ENCODE peak calls at places on chromosomes 5 and 9, in six cellular contexts. X is heart left ventricle, K is HepG2, J is cardiac muscle cell, Y is spleen, Q is DND-41. F is an unnamed sample. For H3K4me1, the result is how much of the 10 kb centered on the place peaks cover.

GRCh38 chr9:133188006-133188842 is 20.8 kb downstream of the OBP2B start:
- DNase-seq in Y (peak), J (peak), K (peak), Q (peak), X (no peak), F (peak)

GRCh38 chr9:137878146-137878941 is 762 bp downstream of the CACNA1B start:
- DNase-seq in K (no peak), X (no peak), J (peak), Q (no peak), Y (no peak), F (no peak)

GRCh38 chr5:107990881-107991810 is 320.4 kb upstream of the EFNA5 start:
- DNase-seq in J (peak), K (no peak), Q (no peak), Y (no peak), X (no peak), F (no peak)

GRCh38 chr9:76699966-76700365 is 64.3 kb upstream of the PCA3 start:
- DNase-seq in Y (no peak), K (no peak), X (no peak), Q (no peak), J (no peak), F (no peak)

GRCh38 chr5:111635946-111636315 is 121.1 kb downstream of the NREP start:
- DNase-seq in Y (no peak), X (no peak), J (no peak), Q (no peak), K (no peak), F (no peak)

GRCh38 chr9:104322581-104322980 is 181.5 kb upstream of the OR13F1 start:
- DNase-seq in Y (no peak), J (no peak), K (no peak), X (no peak), Q (no peak), F (no peak)

GRCh38 chr5:135446186-135446585 is 962 bp downstream of the DCANP1 start:
- DNase-seq in Q (no peak), Y (no peak), K (no peak), X (peak), J (no peak), F (peak)

GRCh38 chr9:114732842-114733241 is 50.9 kb upstream of the TEX48 start:
- DNase-seq in J (no peak), Q (no peak), K (no peak), Y (no peak), X (no peak), F (no peak)

GRCh38 chr9:111599092-111599947 is at the start of gene PTGR1:
- DNase-seq in Y (peak), K (peak), Q (no peak), J (peak), X (peak), F (peak)

GRCh38 chr5:76608833-76609232 is 14.4 kb downstream of the F2RL2 start:
- DNase-seq in Q (no peak), J (no peak), X (no peak), K (no peak), Y (no peak), F (no peak)

GRCh38 chr5:34676409-34676808 is 20.3 kb downstream of the RAI14 start:
- DNase-seq in X (no peak), Y (no peak), Q (no peak), K (no peak), J (no peak), F (no peak)

GRCh38 chr9:134229466-134230091 is 65.2 kb upstream of the RNU6ATAC start:
- DNase-seq in Q (no peak), Y (no peak), J (no peak), K (no peak), X (no peak), F (no peak)

GRCh38 chr5:8869932-8870331 is 675.9 kb downstream of the SEMA5A start:
- DNase-seq in Q (no peak), X (no peak), Y (no peak), K (no peak), J (no peak), F (no peak)

GRCh38 chr5:36059571-36060515 is 6.8 kb downstream of the UGT3A2 start:
- DNase-seq in K (no peak), Q (peak), J (no peak), Y (no peak), X (no peak), F (no peak)

GRCh38 chr9:128007566-128008138 is 26.9 kb upstream of the EEIG1 start:
- DNase-seq in J (peak), X (peak), Q (peak), K (peak), Y (peak), F (peak)

GRCh38 chr5:148957591-148958202 is 105.2 kb downstream of the SH3TC2 start:
- DNase-seq in Q (peak), J (peak), Y (peak), X (peak), K (peak), F (no peak)

GRCh38 chr5:131952286-131952857 is 6.9 kb upstream of the MEIKIN start:
- DNase-seq in Y (no peak), X (no peak), K (no peak), J (no peak), Q (no peak), F (no peak)

GRCh38 chr5:72921886-72922285 is 34.0 kb upstream of the FCHO2 start:
- DNase-seq in Y (no peak), J (peak), K (no peak), Q (no peak), X (no peak), F (no peak)

GRCh38 chr5:139138790-139139189 is 59.4 kb downstream of the SIL1 start:
- DNase-seq in X (peak), Y (no peak), K (peak), J (peak), Q (no peak), F (no peak)

GRCh38 chr5:75368391-75368790 is 31.4 kb downstream of the HMGCR start:
- DNase-seq in Q (no peak), Y (no peak), X (no peak), K (no peak), J (no peak), F (no peak)

GRCh38 chr9:79003514-79003913 is 568.3 kb upstream of the TLE4 start:
- DNase-seq in X (no peak), Q (no peak), K (no peak), Y (no peak), J (no peak), F (no peak)

GRCh38 chr5:8686707-8687106 is 817.8 kb downstream of the MTRR start:
- DNase-seq in Q (no peak), K (no peak), Y (no peak), J (no peak), X (no peak), F (no peak)

GRCh38 chr9:26949604-26950003 is 2.6 kb upstream of the PLAA start:
- DNase-seq in Y (no peak), X (no peak), Q (no peak), J (no peak), K (no peak), F (no peak)

GRCh38 chr9:70427161-70427945 is 12.9 kb upstream of the KLF9 start:
- DNase-seq in Y (no peak), X (no peak), Q (no peak), K (no peak), J (no peak), F (peak)

GRCh38 chr9:97594414-97594921 is 38.7 kb downstream of the TSTD2 start:
- DNase-seq in J (peak), K (no peak), X (peak), Y (no peak), Q (no peak), F (no peak)

GRCh38 chr5:170434953-170435605 is 45.9 kb upstream of the KCNMB1 start:
- DNase-seq in K (peak), J (peak), X (peak), Q (peak), Y (peak), F (peak)

GRCh38 chr9:37104183-37104889 is 16.0 kb upstream of the ZCCHC7 start:
- DNase-seq in J (no peak), Q (no peak), Y (no peak), K (no peak), X (no peak), F (no peak)

GRCh38 chr9:71929223-71929622 is 17.8 kb downstream of the C9orf85 start:
- DNase-seq in X (no peak), Q (no peak), J (no peak), K (no peak), Y (no peak), F (no peak)

GRCh38 chr5:141355641-141356040 is 820 bp downstream of the PCDHGA4 start:
- DNase-seq in J (no peak), Y (no peak), X (no peak), Q (no peak), K (no peak), F (no peak)

GRCh38 chr9:95076696-95077052 is 240.8 kb downstream of the FANCC start:
- DNase-seq in Y (no peak), X (no peak), K (no peak), J (no peak), Q (no peak), F (no peak)
- H3K27ac ChIP-seq in Y (peak), X (peak), K (no peak), J (no peak), Q (no peak), F (peak)

GRCh38 chr5:96335873-96336272 is 97.2 kb downstream of the PCSK1 start:
- DNase-seq in J (no peak), Y (no peak), X (no peak), K (no peak), Q (no peak), F (no peak)
- H3K4me1 ChIP-seq in J (under half), Y (under half), X (under half), K (half or more), Q (under half), F (under half)

GRCh38 chr5:175206651-175207050 is 237.3 kb downstream of the DRD1 start:
- DNase-seq in X (no peak), Y (no peak), K (no peak), J (no peak), Q (no peak), F (no peak)
- TF ChIP-seq CTCF in X (no peak), Y (no peak), K (no peak), J (no peak), Q (no peak), F (no peak)

GRCh38 chr5:16899171-16899570 is 36.9 kb downstream of the MYO10 start:
- DNase-seq in J (no peak), X (no peak), Y (no peak), Q (no peak), K (no peak), F (no peak)

GRCh38 chr5:16903480-16904300 is 32.4 kb downstream of the MYO10 start:
- DNase-seq in X (no peak), Y (no peak), K (no peak), J (no peak), Q (no peak), F (no peak)

GRCh38 chr5:16897800-16898199 is 38.3 kb downstream of the MYO10 start:
- DNase-seq in Y (no peak), K (no peak), J (peak), Q (no peak), X (no peak), F (no peak)

GRCh38 chr5:16902846-16903245 is 33.2 kb downstream of the MYO10 start:
- DNase-seq in K (no peak), Q (no peak), Y (no peak), X (no peak), J (peak), F (no peak)

DNA sequence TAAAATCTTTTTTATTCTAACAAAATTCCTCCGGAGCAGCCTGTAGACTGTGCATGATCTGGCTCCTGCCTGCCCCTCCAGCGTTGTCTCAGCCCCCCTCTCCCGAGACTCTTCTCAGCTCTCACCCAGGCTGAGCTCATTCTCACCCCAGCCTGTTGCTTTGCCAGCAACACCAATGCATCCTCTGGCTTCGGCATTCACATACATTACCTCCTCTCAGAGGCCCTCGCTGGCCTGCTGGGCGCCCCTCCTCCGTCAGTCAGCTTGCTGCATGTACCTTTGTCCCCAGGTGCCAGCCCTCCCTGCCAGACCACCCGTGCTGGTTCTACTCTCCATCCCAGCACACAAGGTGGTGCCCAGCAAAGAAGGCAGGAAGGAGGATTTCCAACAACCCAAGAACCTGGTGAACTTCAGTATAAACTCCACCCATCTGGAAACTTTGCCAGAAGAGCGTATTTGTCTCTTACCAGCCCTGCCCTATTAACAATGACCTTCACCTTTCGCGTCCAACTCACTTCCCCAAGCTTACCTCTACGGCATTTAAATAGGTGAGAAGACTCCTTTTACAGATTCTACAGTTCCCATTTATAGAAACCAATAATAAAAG is 34.9 kb downstream of the MYO10 start:
- DNase-seq in Q (no peak), X (no peak), J (no peak), K (no peak), Y (no peak), F (no peak)
- H3K27ac ChIP-seq in Q (no peak), X (no peak), J (no peak), K (no peak), Y (no peak), F (no peak)

GRCh38 chr5:151080620-151081425 is at the start of gene TNIP1:
- DNase-seq in J (peak), X (peak), Q (peak), Y (peak), K (peak), F (peak)
- H3K4me1 ChIP-seq in J (under half), X (half or more), Q (under half), Y (half or more), K (half or more), F (under half)

GRCh38 chr5:10201223-10201868 is 48.3 kb downstream of the ATPSCKMT start:
- DNase-seq in K (no peak), Y (no peak), Q (no peak), X (no peak), J (peak), F (no peak)
- TF ChIP-seq CTCF in K (peak), Y (no peak), Q (peak), X (no peak), J (peak), F (no peak)

GRCh38 chr9:77876091-77876490 is 155.5 kb downstream of the GNAQ start:
- DNase-seq in Y (no peak), K (no peak), J (peak), Q (no peak), X (no peak), F (no peak)

GRCh38 chr9:77881111-77881510 is 150.5 kb downstream of the GNAQ start:
- DNase-seq in Q (no peak), X (no peak), J (no peak), Y (no peak), K (no peak), F (no peak)

GRCh38 chr9:77882294-77882693 is 149.3 kb downstream of the GNAQ start:
- DNase-seq in J (no peak), K (no peak), Y (no peak), X (no peak), Q (no peak), F (no peak)

GRCh38 chr9:77879344-77880089 is 152.1 kb downstream of the GNAQ start:
- DNase-seq in Q (no peak), K (no peak), J (no peak), Y (no peak), X (no peak), F (no peak)

GRCh38 chr9:77877976-77878375 is 153.6 kb downstream of the GNAQ start:
- DNase-seq in J (no peak), Q (no peak), X (no peak), K (no peak), Y (no peak), F (no peak)
- H3K27ac ChIP-seq in J (no peak), Q (no peak), X (no peak), K (no peak), Y (no peak), F (no peak)

DNA sequence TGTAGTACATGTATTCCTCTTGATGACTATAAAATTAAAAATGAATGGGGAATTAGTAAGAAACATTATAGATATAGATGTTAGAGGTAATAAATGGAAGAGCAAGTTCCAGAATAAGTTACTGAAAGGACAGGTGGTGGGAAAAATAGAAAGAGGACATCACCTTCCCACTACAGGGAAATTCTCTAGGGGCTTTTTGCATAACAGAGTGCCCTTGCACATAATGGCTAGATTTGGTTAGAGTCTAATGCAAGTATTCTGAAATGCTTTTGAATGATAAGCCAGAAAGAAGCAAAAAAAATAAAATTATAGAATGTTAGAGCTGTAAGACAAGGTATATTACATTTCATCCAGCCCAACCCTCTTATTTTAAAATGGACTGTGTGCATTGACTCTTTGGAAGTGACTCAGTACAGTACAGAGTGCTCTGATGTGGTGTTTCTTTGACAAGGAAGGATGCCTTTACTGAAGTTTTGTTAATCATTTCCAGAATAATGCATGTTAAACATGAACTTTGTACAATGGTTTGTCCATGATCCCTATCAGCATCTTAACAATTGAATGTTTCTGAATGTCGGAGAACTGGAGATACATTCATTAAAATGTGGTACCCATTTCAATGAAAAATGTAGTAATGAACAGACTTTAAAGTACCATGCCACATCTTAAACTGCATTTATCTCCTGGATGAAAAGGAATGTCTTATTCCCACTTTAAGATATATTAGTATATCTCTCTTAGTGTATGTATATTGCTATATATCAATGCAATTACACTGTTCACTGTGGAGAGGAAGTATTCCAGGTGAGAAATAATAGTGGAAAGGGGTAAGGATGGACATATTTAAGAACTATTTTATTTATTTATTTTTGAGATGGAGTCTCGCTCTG is 391.1 kb downstream of the ADGRV1 start:
- DNase-seq in J (no peak), Q (no peak), K (peak), Y (no peak), X (no peak), F (no peak)
- H3K4me1 ChIP-seq in J (under half), Q (under half), K (under half), Y (under half), X (under half), F (under half)